ENCODE peak calls at places on chromosomes 13 and 19, in five cellular contexts. W is hepatocyte, Z is coronary artery, C is A673, A is OCI-LY7. B is an unnamed sample.

GRCh38 chr13:19150712-19151228 is 30.9 kb downstream of the TUBA3C start:
- DNase-seq in W (no peak), Z (no peak), C (no peak), A (no peak), B (no peak)

GRCh38 chr13:113562085-113562749 is 22.3 kb upstream of the TFDP1 start:
- DNase-seq in W (peak; percentile 85), Z (peak; percentile 66), C (peak; percentile 90), A (peak; percentile 54), B (peak; percentile 39)

GRCh38 chr19:50555447-50556235 is 12.6 kb downstream of the LRRC4B start:
- DNase-seq in W (no peak), Z (no peak), C (no peak), A (no peak), B (no peak)

GRCh38 chr19:33251076-33251475 is 25.4 kb upstream of the SLC7A10 start:
- DNase-seq in W (no peak), Z (no peak), C (no peak), A (no peak), B (no peak)

GRCh38 chr13:110318920-110319319 is 11.8 kb downstream of the COL4A2 start:
- DNase-seq in W (no peak), Z (peak; percentile 43), C (no peak), A (no peak), B (no peak)

GRCh38 chr19:51441410-51442390 is 16.6 kb downstream of the SIGLEC8 start:
- DNase-seq in W (no peak), Z (no peak), C (no peak), A (peak; percentile 69), B (peak; percentile 24)

GRCh38 chr19:29943615-29944014 is 1.6 kb downstream of the URI1 start:
- DNase-seq in W (no peak), Z (no peak), C (no peak), A (no peak), B (no peak)

GRCh38 chr13:57631607-57632275 is at the start of gene PCDH17:
- DNase-seq in W (peak; percentile 64), Z (no peak), C (peak; percentile 90), A (no peak), B (peak; percentile 37)

GRCh38 chr13:33150146-33150545 is 133.9 kb downstream of the KL start:
- DNase-seq in W (no peak), Z (no peak), C (peak; percentile 60), A (no peak), B (no peak)

GRCh38 chr19:30425885-30426838 is 54.0 kb downstream of the ZNF536 start:
- DNase-seq in W (no peak), Z (no peak), C (no peak), A (no peak), B (no peak)

GRCh38 chr19:11659612-11660011 is 62.3 kb downstream of the ZNF627 start:
- DNase-seq in W (no peak), Z (no peak), C (no peak), A (peak; percentile 14), B (peak; percentile 24)

GRCh38 chr13:108377646-108378206 is 108.2 kb downstream of the TNFSF13B start:
- DNase-seq in W (no peak), Z (no peak), C (no peak), A (no peak), B (no peak)

GRCh38 chr19:48095637-48096175 is 14.9 kb downstream of the PLA2G4C start:
- DNase-seq in W (no peak), Z (no peak), C (no peak), A (no peak), B (no peak)

GRCh38 chr19:11091343-11092153 is 2.3 kb downstream of the LDLR start:
- DNase-seq in W (peak; percentile 79), Z (peak; percentile 85), C (peak; percentile 74), A (no peak), B (peak; percentile 79)

GRCh38 chr13:46542833-46543232 is 10.1 kb upstream of the LRCH1 start:
- DNase-seq in W (no peak), Z (no peak), C (no peak), A (no peak), B (no peak)

GRCh38 chr13:22235950-22236290 is 565.0 kb downstream of the FGF9 start:
- DNase-seq in W (no peak), Z (no peak), C (no peak), A (no peak), B (no peak)

GRCh38 chr19:29843180-29844051 is 31.6 kb downstream of the CCNE1 start:
- DNase-seq in W (peak; percentile 76), Z (no peak), C (no peak), A (no peak), B (no peak)

GRCh38 chr19:29528946-29529645 is 3.3 kb downstream of the VSTM2B start:
- DNase-seq in W (peak; percentile 51), Z (no peak), C (no peak), A (no peak), B (no peak)

GRCh38 chr19:35249146-35249847 is 495 bp downstream of the LSR start:
- DNase-seq in W (peak; percentile 55), Z (no peak), C (no peak), A (peak; percentile 42), B (peak; percentile 45)

GRCh38 chr19:10730932-10731331 is 13.1 kb downstream of the DNM2 start:
- DNase-seq in W (no peak), Z (no peak), C (no peak), A (no peak), B (no peak)

GRCh38 chr19:33978286-33978685 is 181.6 kb downstream of the KCTD15 start:
- DNase-seq in W (no peak), Z (no peak), C (no peak), A (no peak), B (no peak)

GRCh38 chr19:54918499-54918898 is 12.6 kb downstream of the NCR1 start:
- DNase-seq in W (no peak), Z (no peak), C (no peak), A (no peak), B (no peak)

GRCh38 chr19:33047422-33047821 is 17.3 kb downstream of the RHPN2 start:
- DNase-seq in W (peak; percentile 92), Z (no peak), C (no peak), A (no peak), B (peak; percentile 92)

GRCh38 chr13:102729560-102730275 is 34.9 kb upstream of the METTL21C start:
- DNase-seq in W (no peak), Z (no peak), C (peak; percentile 32), A (no peak), B (peak; percentile 60)

GRCh38 chr19:52570005-52570861 is at the start of gene ZNF701:
- DNase-seq in W (peak; percentile 97), Z (peak; percentile 96), C (peak; percentile 92), A (peak; percentile 92), B (peak; percentile 89)

GRCh38 chr13:45092668-45093067 is 27.6 kb upstream of the GTF2F2 start:
- DNase-seq in W (no peak), Z (no peak), C (no peak), A (no peak), B (no peak)

GRCh38 chr19:54209748-54210494 is 9.3 kb downstream of the RPS9 start:
- DNase-seq in W (peak; percentile 95), Z (no peak), C (peak; percentile 94), A (no peak), B (peak; percentile 92)

GRCh38 chr19:56153507-56153906 is 12.4 kb downstream of the ZNF444 start:
- DNase-seq in W (no peak), Z (no peak), C (no peak), A (no peak), B (no peak)

GRCh38 chr19:1945899-1946298 is 4.9 kb downstream of the CSNK1G2 start:
- DNase-seq in W (peak; percentile 53), Z (no peak), C (peak; percentile 60), A (peak; percentile 9), B (peak; percentile 34)

GRCh38 chr13:41568990-41569387 is 111.6 kb downstream of the RGCC start:
- DNase-seq in W (no peak), Z (no peak), C (no peak), A (no peak), B (no peak)

GRCh38 chr19:47156861-47157454 is 26.3 kb downstream of the SAE1 start:
- DNase-seq in W (no peak), Z (no peak), C (no peak), A (no peak), B (no peak)

GRCh38 chr13:27007166-27007565 is 164.4 kb downstream of the USP12 start:
- DNase-seq in W (no peak), Z (peak; percentile 45), C (no peak), A (no peak), B (no peak)

GRCh38 chr13:102769679-102770078 is 3.9 kb downstream of the TEX30 start:
- DNase-seq in W (no peak), Z (no peak), C (no peak), A (no peak), B (no peak)

GRCh38 chr13:111337741-111338140 is 17.3 kb downstream of the TEX29 start:
- DNase-seq in W (no peak), Z (no peak), C (no peak), A (no peak), B (no peak)

GRCh38 chr13:81395368-81395767 is 1054.4 kb upstream of the SPRY2 start:
- DNase-seq in W (peak; percentile 32), Z (no peak), C (peak; percentile 6), A (no peak), B (peak; percentile 3)

GRCh38 chr13:91878491-91878890 is 480.1 kb downstream of the GPC5 start:
- DNase-seq in W (no peak), Z (no peak), C (no peak), A (no peak), B (no peak)

GRCh38 chr13:29847501-29847983 is 2.9 kb downstream of the UBL3 start:
- DNase-seq in W (peak; percentile 41), Z (no peak), C (peak; percentile 59), A (no peak), B (no peak)

DNA sequence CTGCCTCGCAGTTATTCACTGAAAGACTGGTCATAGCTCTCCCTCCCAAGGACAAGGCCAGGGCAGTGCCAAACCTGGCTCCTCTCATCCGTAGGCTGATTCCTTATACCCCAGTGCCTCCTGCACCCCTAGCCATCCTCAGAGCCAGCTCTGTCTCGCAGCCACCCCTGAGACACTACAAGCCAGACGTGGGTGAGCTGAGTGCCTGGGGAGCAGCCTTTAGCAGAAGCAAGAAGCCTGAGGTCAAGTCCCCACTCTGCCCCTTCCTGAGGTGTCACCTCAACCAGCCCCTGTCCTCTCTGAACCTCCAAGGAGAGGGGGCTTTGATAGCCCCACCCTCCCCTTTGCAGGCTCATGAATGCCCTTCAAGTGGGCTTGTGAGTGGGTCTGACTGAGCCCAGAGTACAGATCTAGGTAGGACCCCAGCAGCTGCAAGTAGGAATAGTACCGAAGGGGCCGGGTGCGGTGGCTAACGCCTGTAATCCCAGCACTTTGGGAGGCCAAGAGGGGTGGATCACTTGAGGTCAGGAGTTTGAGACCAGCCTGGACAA is 14.8 kb upstream of the AKAP8L start:
- DNase-seq in W (no peak), Z (no peak), C (no peak), A (no peak), B (no peak)
- H3K27ac ChIP-seq in W (peak overlapping the region; percentile 86), Z (peak overlapping the region; percentile 95), C (peak overlapping the region; percentile 87), A (peak overlapping the region; percentile 67), B (peak overlapping the region; percentile 85)

GRCh38 chr19:41792513-41793413 is 3.6 kb upstream of the CEACAM3 start:
- DNase-seq in W (peak; percentile 51), Z (no peak), C (peak; percentile 79), A (peak; percentile 78), B (no peak)
- TF ChIP-seq CTCF in W (peak; percentile 50), Z (no peak), C (peak; percentile 93), A (peak; percentile 98), B (peak; percentile 24)

GRCh38 chr19:43798546-43799409 is 3.5 kb downstream of the LYPD5 start:
- DNase-seq in W (peak; percentile 87), Z (peak; percentile 62), C (peak; percentile 39), A (no peak), B (peak; percentile 83)
- H3K27ac ChIP-seq in W (peak overlapping the region; percentile 23), Z (no peak overlapping the region), C (no peak overlapping the region), A (no peak overlapping the region), B (peak overlapping the region; percentile 88)

GRCh38 chr13:99659234-99659633 is 158.0 kb downstream of the TM9SF2 start:
- DNase-seq in W (no peak), Z (no peak), C (no peak), A (no peak), B (no peak)
- TF ChIP-seq CTCF in W (no peak), Z (no peak), C (no peak), A (no peak), B (no peak)

B was measured in RWPE1.